ENCODE peak calls at places on chromosomes 11 and 22, in nine cellular contexts. Z, S, B, A, E, O, I, V and N are unnamed samples.

GRCh38 chr22:31923166-31923565 is 21.2 kb upstream of the YWHAH start:
- DNase-seq in S (peak; percentile 37), A (peak; percentile 9), B (no peak), I (peak; percentile 61), V (no peak), O (no peak), Z (no peak), E (no peak), N (no peak)

GRCh38 chr11:75506827-75507226 is 18.9 kb downstream of the GDPD5 start:
- DNase-seq in B (no peak), A (no peak), E (no peak), Z (no peak), V (no peak), S (no peak), I (no peak), O (no peak), N (no peak)

GRCh38 chr11:76664578-76665061 is 5.9 kb downstream of the LRRC32 start:
- DNase-seq in O (peak; percentile 46), B (peak; percentile 56), A (no peak), V (no peak), E (no peak), Z (peak; percentile 85), S (no peak), I (no peak), N (no peak)

GRCh38 chr22:46372686-46373085 is 37.2 kb downstream of the TRMU start:
- DNase-seq in E (no peak), V (no peak), S (no peak), B (no peak), A (no peak), O (no peak), Z (no peak), I (no peak), N (no peak)

GRCh38 chr11:110730773-110731172 is 18.5 kb upstream of the ARHGAP20 start:
- DNase-seq in E (no peak), I (no peak), B (no peak), O (no peak), S (no peak), Z (no peak), A (no peak), V (no peak), N (no peak)

GRCh38 chr22:40425082-40425481 is 54.7 kb downstream of the SGSM3 start:
- DNase-seq in Z (peak; percentile 44), A (no peak), O (no peak), E (no peak), V (no peak), S (peak; percentile 10), B (no peak), I (no peak), N (no peak)

GRCh38 chr11:23336961-23337360 is 476.7 kb upstream of the CCDC179 start:
- DNase-seq in O (no peak), B (no peak), Z (no peak), A (no peak), V (no peak), I (no peak), E (no peak), S (no peak), N (no peak)

GRCh38 chr11:579830-580601 is 3.7 kb downstream of the PHRF1 start:
- DNase-seq in B (no peak), Z (no peak), I (no peak), E (no peak), S (no peak), O (peak; percentile 40), V (no peak), A (peak; percentile 38), N (no peak)

GRCh38 chr11:10314199-10315072 is 9.6 kb downstream of the ADM start:
- DNase-seq in V (peak; percentile 67), E (no peak), Z (no peak), B (no peak), A (peak; percentile 70), O (no peak), I (no peak), S (no peak), N (no peak)

GRCh38 chr11:79708319-79708928 is 267.6 kb upstream of the TENM4 start:
- DNase-seq in O (peak; percentile 74), B (no peak), E (peak; percentile 15), V (peak; percentile 49), S (no peak), I (no peak), A (peak; percentile 32), Z (no peak), N (peak; percentile 26)

GRCh38 chr11:78228467-78228866 is 39.7 kb downstream of the USP35 start:
- DNase-seq in S (no peak), A (peak; percentile 69), Z (no peak), V (peak; percentile 39), B (no peak), I (peak; percentile 63), E (no peak), O (peak; percentile 72), N (peak; percentile 15)

GRCh38 chr11:69241075-69241740 is 52.7 kb upstream of the MYEOV start:
- DNase-seq in S (no peak), V (no peak), O (peak; percentile 58), A (no peak), B (no peak), E (no peak), Z (no peak), I (no peak), N (no peak)

GRCh38 chr11:77147668-77148321 is 19.7 kb downstream of the MYO7A start:
- DNase-seq in Z (no peak), S (no peak), I (no peak), B (no peak), E (peak; percentile 27), A (no peak), V (no peak), O (peak; percentile 87), N (no peak)

GRCh38 chr22:25475554-25476022 is 88.9 kb upstream of the GRK3 start:
- DNase-seq in O (no peak), S (no peak), E (peak; percentile 69), A (peak; percentile 27), Z (no peak), V (no peak), I (no peak), B (no peak), N (peak; percentile 74)

GRCh38 chr11:36509265-36509664 is 807 bp downstream of the TRAF6 start:
- DNase-seq in V (peak; percentile 37), S (peak; percentile 16), I (no peak), Z (no peak), E (no peak), B (no peak), O (no peak), A (peak; percentile 52), N (no peak)

DNA sequence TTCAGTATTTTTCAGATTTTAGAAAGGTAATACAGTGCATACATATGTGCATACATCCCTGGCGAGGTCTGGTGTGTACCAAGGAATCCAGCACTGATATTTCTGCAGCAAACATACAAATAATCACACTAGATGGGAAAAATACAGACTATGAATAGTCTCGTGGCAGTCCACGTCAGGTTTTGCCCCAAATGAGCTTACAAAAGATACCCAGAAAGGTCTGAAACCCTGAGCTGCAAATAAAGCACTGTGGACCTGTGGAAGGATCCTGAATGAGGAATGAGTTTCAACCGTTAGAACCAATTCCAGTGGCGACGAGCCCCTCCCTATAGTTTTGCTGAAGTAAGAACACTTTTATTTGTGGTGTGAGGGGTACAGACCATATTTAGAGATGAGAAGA is 24.5 kb downstream of the MAPK1 start:
- DNase-seq in B (no peak), Z (no peak), O (no peak), A (no peak), I (no peak), E (no peak), V (no peak), S (no peak), N (no peak)
- TF ChIP-seq CTCF in B (no peak), Z (no peak), O (no peak), A (no peak), I (no peak), E (no peak), V (no peak), S (no peak), N (no peak)

DNA sequence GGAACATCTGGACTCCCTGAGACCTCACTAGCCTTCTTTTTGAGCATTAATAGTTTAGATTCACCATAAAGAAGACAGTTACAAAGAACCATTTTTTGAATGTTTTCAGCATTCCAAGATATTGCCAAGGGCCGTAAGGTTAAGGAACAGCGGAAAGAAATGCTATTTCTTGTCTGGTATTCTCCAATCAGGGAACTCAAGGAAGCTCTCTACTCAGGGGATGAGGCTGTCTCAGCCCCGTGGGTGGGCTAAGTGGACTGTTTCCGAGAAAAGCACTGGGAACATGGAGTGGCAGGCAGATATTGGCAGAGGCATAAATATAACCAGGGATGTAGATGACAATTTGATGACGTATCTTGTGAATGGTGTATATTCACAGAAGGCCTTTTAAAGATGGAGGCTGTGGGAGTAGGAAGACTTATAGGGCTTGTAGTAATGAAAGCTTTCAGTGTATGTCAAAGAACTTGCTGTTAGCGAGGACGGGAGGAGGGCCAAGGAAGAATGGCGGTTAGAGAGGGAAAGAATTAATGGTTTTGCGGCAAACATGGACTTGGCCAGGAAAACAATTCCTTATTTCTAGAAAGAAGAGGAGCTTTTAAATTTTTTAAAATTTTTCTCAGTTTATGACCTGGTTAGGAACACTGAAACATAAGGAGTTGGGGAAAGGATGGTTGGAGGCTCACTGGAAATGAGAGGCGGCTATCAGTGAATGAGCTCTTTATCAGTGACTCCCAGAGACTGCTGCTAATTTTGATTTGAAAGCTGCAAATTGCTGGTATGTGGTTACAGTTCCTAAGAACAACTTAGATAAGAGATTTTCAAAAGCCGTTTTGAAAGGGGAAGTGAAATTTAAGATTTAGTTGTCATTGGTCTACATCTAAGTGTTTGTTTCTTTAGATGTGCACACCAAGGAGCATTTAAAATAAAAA is 64.6 kb downstream of the ST3GAL4 start:
- DNase-seq in B (no peak), E (no peak), A (peak; percentile 16), I (no peak), O (no peak), V (no peak), S (no peak), Z (no peak), N (no peak)
- H3K4me3 ChIP-seq in B (no peak overlapping the region), E (no peak overlapping the region), A (no peak overlapping the region), I (no peak overlapping the region), O (no peak overlapping the region), V (no peak overlapping the region), S (no peak overlapping the region), Z (no peak overlapping the region), N (no peak overlapping the region)

DNA sequence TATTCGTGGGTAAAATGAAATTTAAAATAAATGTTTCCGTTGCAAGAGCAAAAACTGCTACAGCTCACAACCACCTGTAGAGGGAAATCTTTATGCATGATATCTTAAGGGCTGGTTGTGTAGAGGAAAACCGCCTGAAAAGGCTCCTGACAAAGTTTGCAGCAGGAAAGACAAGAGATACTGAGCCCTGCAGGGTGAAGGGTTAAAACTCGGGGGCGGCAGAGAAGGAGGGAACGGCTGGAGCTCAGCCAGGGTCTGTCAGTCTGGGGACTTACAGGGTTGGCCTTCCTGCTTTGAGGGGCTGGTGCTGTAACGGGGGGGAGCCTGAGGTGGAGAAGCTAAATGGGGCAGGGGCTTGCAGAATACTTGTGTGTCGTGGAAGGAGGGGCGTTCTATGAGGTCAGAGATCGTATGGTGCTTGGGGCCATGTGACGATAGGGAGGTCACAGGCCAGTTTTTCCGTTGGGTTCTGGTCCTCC is 122.9 kb upstream of the HSD17B12 start:
- DNase-seq in B (no peak), I (no peak), Z (no peak), E (no peak), S (no peak), O (peak; percentile 71), V (no peak), A (no peak), N (no peak)
- TF ChIP-seq CTCF in B (peak; percentile 16), I (no peak), Z (peak; percentile 6), E (peak; percentile 27), S (no peak), O (peak; percentile 59), V (peak; percentile 47), A (peak; percentile 24), N (peak; percentile 27)

DNA sequence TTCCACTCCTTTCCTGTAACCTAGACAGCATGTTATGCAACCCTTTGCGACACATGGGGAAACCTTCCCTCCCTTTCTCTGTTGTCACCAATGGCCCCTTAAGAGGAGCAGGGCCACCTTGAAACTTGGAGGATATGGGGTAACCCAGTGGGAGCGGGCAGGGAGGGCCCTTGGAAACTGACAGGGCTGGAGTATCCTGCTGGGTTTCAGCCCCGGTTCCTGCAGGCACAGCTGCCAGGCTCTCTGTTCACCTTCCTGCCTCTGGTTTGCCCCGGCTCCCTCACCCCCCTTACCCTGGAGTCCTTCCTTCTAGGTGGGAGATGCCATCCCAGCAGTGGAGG is 1.5 kb downstream of the PRDX5 start:
- DNase-seq in A (no peak), Z (no peak), E (no peak), B (peak; percentile 75), V (no peak), S (no peak), I (no peak), O (no peak), N (no peak)
- H3K4me3 ChIP-seq in A (peak overlapping the region; percentile 96), Z (no peak overlapping the region), E (peak overlapping the region; percentile 90), B (peak overlapping the region; percentile 87), V (peak overlapping the region; percentile 91), S (no peak overlapping the region), I (no peak overlapping the region), O (peak overlapping the region; percentile 84), N (peak overlapping the region; percentile 97)